ENCODE peak calls at places on chromosomes 7 and 10, in five cellular contexts. One of them, this sample, is unnamed. For H3K4me1 and H3K9me3, the result is how much of the 10 kb centered on the place peaks cover.

GRCh38 chr10:6202684-6203330 is at the start of gene PFKFB3:
- DNase-seq in esophagus squamous epithelium: peak
- DNase-seq in A549: peak
- DNase-seq in ovary: peak
- DNase-seq in sigmoid colon: peak
- DNase-seq in this sample: peak

GRCh38 chr10:48333856-48334255 is 27.4 kb downstream of the MAPK8 start:
- DNase-seq in ovary: no peak
- DNase-seq in sigmoid colon: no peak
- DNase-seq in esophagus squamous epithelium: no peak
- DNase-seq in A549: no peak
- DNase-seq in this sample: no peak

GRCh38 chr10:86970152-86970886 is 2.0 kb downstream of the ADIRF start:
- DNase-seq in ovary: peak
- DNase-seq in A549: no peak
- DNase-seq in sigmoid colon: peak
- DNase-seq in esophagus squamous epithelium: no peak
- DNase-seq in this sample: peak

GRCh38 chr7:27210441-27211083 is 10.7 kb upstream of the HOXA13 start:
- DNase-seq in esophagus squamous epithelium: no peak
- DNase-seq in sigmoid colon: peak
- DNase-seq in ovary: peak
- DNase-seq in A549: peak
- DNase-seq in this sample: peak

GRCh38 chr7:55178863-55179773 is 160.3 kb downstream of the EGFR start:
- DNase-seq in esophagus squamous epithelium: no peak
- DNase-seq in A549: no peak
- DNase-seq in sigmoid colon: no peak
- DNase-seq in ovary: no peak
- DNase-seq in this sample: no peak

GRCh38 chr7:36910401-36910800 is 186.1 kb upstream of the AOAH start:
- DNase-seq in sigmoid colon: no peak
- DNase-seq in ovary: no peak
- DNase-seq in A549: no peak
- DNase-seq in esophagus squamous epithelium: no peak
- DNase-seq in this sample: no peak

GRCh38 chr10:103507235-103508191 is 14.0 kb downstream of the NEURL1 start:
- DNase-seq in esophagus squamous epithelium: no peak
- DNase-seq in A549: no peak
- DNase-seq in sigmoid colon: no peak
- DNase-seq in ovary: no peak
- DNase-seq in this sample: no peak

GRCh38 chr7:28364082-28364481 is 48.2 kb upstream of the CREB5 start:
- DNase-seq in sigmoid colon: no peak
- DNase-seq in A549: no peak
- DNase-seq in ovary: no peak
- DNase-seq in esophagus squamous epithelium: no peak
- DNase-seq in this sample: no peak

GRCh38 chr7:139571190-139571589 is 47.7 kb downstream of the CLEC2L start:
- DNase-seq in ovary: no peak
- DNase-seq in sigmoid colon: no peak
- DNase-seq in esophagus squamous epithelium: no peak
- DNase-seq in A549: no peak
- DNase-seq in this sample: no peak

GRCh38 chr10:71603190-71603589 is 116.4 kb downstream of the C10orf105 start:
- DNase-seq in esophagus squamous epithelium: no peak
- DNase-seq in sigmoid colon: no peak
- DNase-seq in ovary: no peak
- DNase-seq in A549: no peak
- DNase-seq in this sample: no peak

GRCh38 chr7:411677-412312 is 107.9 kb downstream of the PDGFA start:
- DNase-seq in sigmoid colon: peak
- DNase-seq in A549: no peak
- DNase-seq in esophagus squamous epithelium: no peak
- DNase-seq in ovary: peak
- DNase-seq in this sample: no peak

GRCh38 chr10:79285315-79286185 is 61.7 kb upstream of the PPIF start:
- DNase-seq in A549: no peak
- DNase-seq in esophagus squamous epithelium: no peak
- DNase-seq in sigmoid colon: no peak
- DNase-seq in ovary: no peak
- DNase-seq in this sample: no peak

GRCh38 chr7:31122649-31123058 is 70.5 kb downstream of the ADCYAP1R1 start:
- DNase-seq in A549: peak
- DNase-seq in esophagus squamous epithelium: no peak
- DNase-seq in sigmoid colon: peak
- DNase-seq in ovary: peak
- DNase-seq in this sample: peak

GRCh38 chr7:144834516-144835165 is 1.2 kb downstream of the TPK1 start:
- DNase-seq in esophagus squamous epithelium: no peak
- DNase-seq in ovary: no peak
- DNase-seq in sigmoid colon: peak
- DNase-seq in A549: no peak
- DNase-seq in this sample: peak

GRCh38 chr7:1941464-1942025 is 271.5 kb downstream of the ELFN1 start:
- DNase-seq in esophagus squamous epithelium: no peak
- DNase-seq in A549: no peak
- DNase-seq in ovary: no peak
- DNase-seq in sigmoid colon: no peak
- DNase-seq in this sample: no peak

GRCh38 chr10:119602241-119603095 is 5.7 kb upstream of the TIAL1 start:
- DNase-seq in esophagus squamous epithelium: no peak
- DNase-seq in sigmoid colon: no peak
- DNase-seq in A549: peak
- DNase-seq in ovary: no peak
- DNase-seq in this sample: peak

GRCh38 chr7:27723086-27723485 is 16.9 kb upstream of the TAX1BP1 start:
- DNase-seq in A549: no peak
- DNase-seq in ovary: no peak
- DNase-seq in esophagus squamous epithelium: no peak
- DNase-seq in sigmoid colon: peak
- DNase-seq in this sample: no peak

GRCh38 chr7:24836084-24836483 is 78.8 kb upstream of the GSDME start:
- DNase-seq in A549: no peak
- DNase-seq in sigmoid colon: no peak
- DNase-seq in ovary: no peak
- DNase-seq in esophagus squamous epithelium: no peak
- DNase-seq in this sample: no peak

GRCh38 chr10:92969151-92969550 is 91.4 kb upstream of the CYP26C1 start:
- DNase-seq in sigmoid colon: no peak
- DNase-seq in esophagus squamous epithelium: no peak
- DNase-seq in ovary: no peak
- DNase-seq in A549: no peak
- DNase-seq in this sample: no peak

DNA sequence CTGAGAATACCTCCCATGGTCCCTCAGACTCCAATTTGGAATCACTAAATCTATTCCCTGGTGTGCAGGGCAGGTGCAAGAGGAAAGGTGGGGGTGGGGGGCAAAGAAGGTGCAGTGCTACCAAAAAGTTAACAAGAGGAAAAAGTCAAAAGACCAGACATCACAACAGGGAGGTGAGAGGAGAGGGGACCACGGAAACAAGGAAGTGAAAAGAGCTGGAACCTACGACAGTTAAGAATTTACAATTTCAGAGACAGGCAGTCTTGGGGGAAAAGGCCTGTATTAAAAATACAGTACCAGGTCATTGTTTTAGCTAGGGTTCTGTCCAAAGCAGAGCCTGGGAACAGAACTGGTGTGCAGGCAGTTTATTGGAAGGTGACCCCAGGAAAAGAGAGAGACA is 14.6 kb downstream of the ITGB1 start:
- DNase-seq in ovary: no peak
- DNase-seq in sigmoid colon: no peak
- DNase-seq in esophagus squamous epithelium: no peak
- DNase-seq in A549: no peak
- DNase-seq in this sample: no peak
- H3K27ac ChIP-seq in ovary: no peak
- H3K27ac ChIP-seq in sigmoid colon: peak
- H3K27ac ChIP-seq in esophagus squamous epithelium: peak
- H3K27ac ChIP-seq in A549: peak
- H3K27ac ChIP-seq in this sample: peak

DNA sequence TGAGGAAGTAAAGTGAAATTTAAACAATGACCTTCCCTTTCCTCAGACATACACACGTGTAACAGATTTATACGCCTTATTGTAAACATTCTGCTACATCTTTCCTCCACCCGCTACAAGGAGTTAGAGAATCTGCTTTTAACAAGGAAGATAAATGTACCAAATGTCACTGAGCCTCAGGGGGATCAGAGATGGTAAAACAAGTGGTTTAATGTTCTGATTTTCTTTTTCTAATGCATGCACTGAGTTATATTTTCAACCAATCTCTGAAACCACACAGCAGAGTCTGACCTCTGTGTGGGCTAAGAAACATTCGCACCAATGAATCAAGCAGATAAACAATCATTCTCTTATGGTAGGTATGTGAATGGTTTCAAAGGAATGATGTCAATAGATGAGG is 599.5 kb downstream of the ARL4A start:
- DNase-seq in ovary: no peak
- DNase-seq in sigmoid colon: no peak
- DNase-seq in esophagus squamous epithelium: no peak
- DNase-seq in A549: no peak
- DNase-seq in this sample: no peak
- H3K4me1 ChIP-seq in ovary: under half
- H3K4me1 ChIP-seq in sigmoid colon: under half
- H3K4me1 ChIP-seq in esophagus squamous epithelium: under half
- H3K4me1 ChIP-seq in A549: under half
- H3K4me1 ChIP-seq in this sample: under half

GRCh38 chr7:158591944-158592343 is 4.3 kb upstream of the PTPRN2 start:
- DNase-seq in esophagus squamous epithelium: no peak
- DNase-seq in sigmoid colon: peak
- DNase-seq in ovary: no peak
- DNase-seq in A549: no peak
- DNase-seq in this sample: no peak

GRCh38 chr7:158589653-158590052 is 2.0 kb upstream of the PTPRN2 start:
- DNase-seq in sigmoid colon: no peak
- DNase-seq in esophagus squamous epithelium: no peak
- DNase-seq in A549: no peak
- DNase-seq in ovary: no peak
- DNase-seq in this sample: no peak

GRCh38 chr7:158595068-158595467 is 7.4 kb upstream of the PTPRN2 start:
- DNase-seq in esophagus squamous epithelium: no peak
- DNase-seq in sigmoid colon: no peak
- DNase-seq in ovary: no peak
- DNase-seq in A549: no peak
- DNase-seq in this sample: no peak

GRCh38 chr7:158590181-158590530 is 2.5 kb upstream of the PTPRN2 start:
- DNase-seq in ovary: no peak
- DNase-seq in sigmoid colon: no peak
- DNase-seq in A549: no peak
- DNase-seq in esophagus squamous epithelium: no peak
- DNase-seq in this sample: no peak

GRCh38 chr7:158592541-158592940 is 4.9 kb upstream of the PTPRN2 start:
- DNase-seq in ovary: no peak
- DNase-seq in sigmoid colon: no peak
- DNase-seq in A549: no peak
- DNase-seq in esophagus squamous epithelium: no peak
- DNase-seq in this sample: no peak
- H3K9me3 ChIP-seq in ovary: under half
- H3K9me3 ChIP-seq in sigmoid colon: under half
- H3K9me3 ChIP-seq in A549: under half
- H3K9me3 ChIP-seq in esophagus squamous epithelium: under half
- H3K9me3 ChIP-seq in this sample: under half

GRCh38 chr10:122475130-122475529 is 13.8 kb downstream of the HTRA1 start:
- DNase-seq in A549: no peak
- DNase-seq in esophagus squamous epithelium: no peak
- DNase-seq in ovary: peak
- DNase-seq in sigmoid colon: peak
- DNase-seq in this sample: peak
- H3K27ac ChIP-seq in A549: no peak
- H3K27ac ChIP-seq in esophagus squamous epithelium: peak
- H3K27ac ChIP-seq in ovary: no peak
- H3K27ac ChIP-seq in sigmoid colon: peak
- H3K27ac ChIP-seq in this sample: peak

GRCh38 chr10:74921744-74922143 is 95.3 kb downstream of the KAT6B start:
- DNase-seq in A549: no peak
- DNase-seq in ovary: no peak
- DNase-seq in sigmoid colon: no peak
- DNase-seq in esophagus squamous epithelium: no peak
- DNase-seq in this sample: no peak
- H3K4me1 ChIP-seq in A549: half or more
- H3K4me1 ChIP-seq in ovary: under half
- H3K4me1 ChIP-seq in sigmoid colon: under half
- H3K4me1 ChIP-seq in esophagus squamous epithelium: under half
- H3K4me1 ChIP-seq in this sample: under half

DNA sequence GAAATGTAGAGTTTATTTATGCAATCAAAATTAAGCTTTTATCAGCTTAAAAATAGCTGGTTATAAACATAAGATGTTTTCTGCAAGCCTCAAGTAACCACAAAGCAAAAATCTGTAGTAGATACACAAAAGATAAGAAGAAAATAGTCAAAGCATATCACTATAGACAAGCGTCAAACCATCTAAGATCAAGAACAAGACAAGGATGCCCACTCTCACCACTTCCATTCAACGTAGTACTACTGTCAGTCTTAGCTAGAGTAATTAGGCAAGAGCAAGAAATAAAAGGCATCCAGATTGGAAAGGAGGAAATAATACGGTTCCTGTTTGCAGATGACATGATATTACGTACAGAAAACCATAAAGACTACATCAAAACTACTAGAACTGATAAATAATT is 17.5 kb upstream of the CYP2E1 start:
- DNase-seq in A549: no peak
- DNase-seq in sigmoid colon: no peak
- DNase-seq in ovary: no peak
- DNase-seq in esophagus squamous epithelium: no peak
- DNase-seq in this sample: no peak
- H3K9me3 ChIP-seq in A549: under half
- H3K9me3 ChIP-seq in sigmoid colon: under half
- H3K9me3 ChIP-seq in ovary: under half
- H3K9me3 ChIP-seq in esophagus squamous epithelium: under half
- H3K9me3 ChIP-seq in this sample: under half

DNA sequence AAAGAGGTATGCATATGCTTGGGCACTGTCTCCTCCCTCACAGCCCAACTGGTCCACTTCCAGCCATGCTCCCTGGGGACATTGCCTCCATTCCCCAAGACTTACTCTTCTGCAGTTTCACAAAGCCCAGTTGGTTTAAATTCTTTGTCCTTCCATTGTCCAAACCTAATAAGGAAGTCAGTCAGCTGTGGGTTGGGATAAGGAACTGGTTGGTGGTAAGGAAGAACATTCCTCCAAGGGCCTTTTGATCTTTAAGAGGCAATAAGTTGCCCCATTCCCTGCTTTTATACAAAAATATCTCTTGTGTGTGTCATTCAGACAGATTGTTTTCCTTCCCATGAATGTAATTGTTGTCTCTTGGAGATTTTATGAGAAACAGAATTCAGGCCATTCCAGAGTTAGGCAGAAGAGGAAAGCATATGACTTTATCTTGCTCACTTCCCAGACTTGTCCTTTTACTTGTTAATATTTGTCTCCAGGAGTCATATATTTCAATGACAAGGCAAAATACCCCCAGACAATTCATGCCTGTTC is 673.7 kb downstream of the SUGCT start:
- DNase-seq in esophagus squamous epithelium: no peak
- DNase-seq in sigmoid colon: no peak
- DNase-seq in A549: no peak
- DNase-seq in ovary: peak
- DNase-seq in this sample: no peak
- H3K27ac ChIP-seq in esophagus squamous epithelium: no peak
- H3K27ac ChIP-seq in sigmoid colon: no peak
- H3K27ac ChIP-seq in A549: no peak
- H3K27ac ChIP-seq in ovary: no peak
- H3K27ac ChIP-seq in this sample: no peak

GRCh38 chr7:80827238-80827633 is 91.6 kb downstream of the SEMA3C start:
- DNase-seq in esophagus squamous epithelium: no peak
- DNase-seq in sigmoid colon: no peak
- DNase-seq in ovary: no peak
- DNase-seq in A549: no peak
- DNase-seq in this sample: no peak
- H3K4me1 ChIP-seq in esophagus squamous epithelium: under half
- H3K4me1 ChIP-seq in sigmoid colon: under half
- H3K4me1 ChIP-seq in ovary: under half
- H3K4me1 ChIP-seq in A549: half or more
- H3K4me1 ChIP-seq in this sample: under half

This sample was measured in cardiac muscle cell.